ENCODE peak calls at places on chromosomes 2 and 18, in four cellular contexts. V is PC-9, X is ovary, K is breast epithelium. L is an unnamed sample.
A peak's percentile ranks its signal among the peaks of the same experiment; 100 is the strongest.

GRCh38 chr2:199875400-199875799 is 24.4 kb upstream of the FTCDNL1 start:
- DNase-seq in X (no peak), K (no peak), V (no peak), L (no peak)

GRCh38 chr2:231383701-231384435 is 11.6 kb upstream of the B3GNT7 start:
- DNase-seq in V (no peak), X (no peak), K (no peak), L (no peak)

GRCh38 chr2:55888941-55889340 is 34.6 kb downstream of the EFEMP1 start:
- DNase-seq in V (no peak), K (no peak), X (no peak), L (no peak)

GRCh38 chr2:120204945-120205670 is 18.1 kb downstream of the TMEM185B start:
- DNase-seq in X (no peak), K (no peak), V (no peak), L (no peak)

GRCh38 chr18:50982086-50982801 is 14.4 kb downstream of the ELAC1 start:
- DNase-seq in K (no peak), X (no peak), V (no peak), L (no peak)

GRCh38 chr2:149329470-149330126 is 789 bp upstream of the LYPD6 start:
- DNase-seq in K (peak; percentile 42), X (peak; percentile 24), V (peak; percentile 52), L (peak; percentile 79)

GRCh38 chr2:239465017-239466001 is 64.5 kb upstream of the HDAC4 start:
- DNase-seq in K (peak; percentile 54), X (peak; percentile 23), V (no peak), L (peak; percentile 89)

GRCh38 chr2:230011617-230012016 is 57.1 kb downstream of the SLC16A14 start:
- DNase-seq in K (no peak), X (no peak), V (no peak), L (no peak)

GRCh38 chr2:229783108-229783721 is 68.9 kb upstream of the DNER start:
- DNase-seq in X (no peak), V (no peak), K (no peak), L (no peak)

GRCh38 chr2:237649541-237650454 is 22.4 kb downstream of the LRRFIP1 start:
- DNase-seq in K (no peak), X (no peak), V (no peak), L (no peak)

GRCh38 chr2:95333056-95333455 is 35.9 kb downstream of the KCNIP3 start:
- DNase-seq in V (no peak), X (no peak), K (no peak), L (no peak)

GRCh38 chr18:10659594-10659993 is 133.8 kb downstream of the NAPG start:
- DNase-seq in K (no peak), V (no peak), X (no peak), L (no peak)

GRCh38 chr2:161912154-161912553 is 161.9 kb downstream of the DPP4 start:
- DNase-seq in V (no peak), K (no peak), X (no peak), L (no peak)

GRCh38 chr2:10283106-10284062 is 19.3 kb upstream of the HPCAL1 start:
- DNase-seq in X (no peak), K (no peak), V (peak; percentile 96), L (peak; percentile 86)

GRCh38 chr18:50356036-50356945 is 18.6 kb upstream of the SKA1 start:
- DNase-seq in V (no peak), X (no peak), K (no peak), L (no peak)

DNA sequence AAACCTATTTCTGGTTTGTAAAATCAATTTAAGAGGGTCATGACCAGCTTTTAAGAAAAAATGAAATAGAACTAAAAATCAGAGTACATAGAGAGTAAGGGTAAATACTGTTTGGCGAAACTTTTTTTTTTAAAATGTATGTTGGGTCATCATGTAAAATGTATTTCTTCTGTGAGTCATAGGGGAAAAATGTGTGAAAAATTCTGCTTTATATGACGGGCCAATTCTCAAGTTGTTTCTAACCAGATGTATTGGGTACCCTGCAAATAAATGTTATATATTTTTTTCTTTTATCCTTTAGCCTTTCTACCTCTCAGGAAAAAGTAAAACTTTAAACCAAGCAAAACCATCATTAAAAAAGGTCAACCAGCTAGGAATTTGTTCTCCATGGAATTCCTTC is 13.9 kb downstream of the AFTPH start:
- DNase-seq in X (no peak), K (no peak), V (no peak), L (no peak)
- TF ChIP-seq CTCF in X (no peak), K (no peak), V (no peak), L (no peak)

GRCh38 chr18:808502-808901 is 3.5 kb downstream of the YES1 start:
- DNase-seq in X (no peak), V (no peak), K (no peak), L (no peak)
- H3K27ac ChIP-seq in X (no peak overlapping the region), V (no peak overlapping the region), K (peak overlapping the region; percentile 25), L (peak overlapping the region; percentile 25)

DNA sequence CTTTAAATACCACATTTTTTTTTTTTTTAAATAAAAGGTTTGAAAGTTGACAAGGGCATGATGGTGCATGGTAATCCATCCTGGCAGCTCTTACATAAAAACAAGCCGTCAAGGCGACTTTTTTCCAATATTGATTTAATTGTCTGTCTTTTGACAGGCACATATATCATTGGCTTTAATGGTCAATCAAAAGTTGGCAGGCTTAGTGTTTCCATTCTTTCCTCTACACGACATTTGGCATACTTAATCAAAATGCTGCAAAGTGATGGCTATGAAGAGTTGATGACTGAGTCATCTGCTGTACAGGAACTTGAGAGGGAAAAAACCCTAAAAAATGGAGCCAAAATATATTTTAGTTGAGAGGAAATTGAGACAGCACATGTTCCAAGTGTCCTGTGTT is 3.0 kb downstream of the TSHZ1 start:
- DNase-seq in X (no peak), V (no peak), K (no peak), L (no peak)
- H3K4me1 ChIP-seq in X (peaks cover 17% of the 10 kb centered on the region), V (peaks cover 28% of the 10 kb centered on the region), K (no peaks in the 10 kb centered on the region), L (no peaks in the 10 kb centered on the region)

DNA sequence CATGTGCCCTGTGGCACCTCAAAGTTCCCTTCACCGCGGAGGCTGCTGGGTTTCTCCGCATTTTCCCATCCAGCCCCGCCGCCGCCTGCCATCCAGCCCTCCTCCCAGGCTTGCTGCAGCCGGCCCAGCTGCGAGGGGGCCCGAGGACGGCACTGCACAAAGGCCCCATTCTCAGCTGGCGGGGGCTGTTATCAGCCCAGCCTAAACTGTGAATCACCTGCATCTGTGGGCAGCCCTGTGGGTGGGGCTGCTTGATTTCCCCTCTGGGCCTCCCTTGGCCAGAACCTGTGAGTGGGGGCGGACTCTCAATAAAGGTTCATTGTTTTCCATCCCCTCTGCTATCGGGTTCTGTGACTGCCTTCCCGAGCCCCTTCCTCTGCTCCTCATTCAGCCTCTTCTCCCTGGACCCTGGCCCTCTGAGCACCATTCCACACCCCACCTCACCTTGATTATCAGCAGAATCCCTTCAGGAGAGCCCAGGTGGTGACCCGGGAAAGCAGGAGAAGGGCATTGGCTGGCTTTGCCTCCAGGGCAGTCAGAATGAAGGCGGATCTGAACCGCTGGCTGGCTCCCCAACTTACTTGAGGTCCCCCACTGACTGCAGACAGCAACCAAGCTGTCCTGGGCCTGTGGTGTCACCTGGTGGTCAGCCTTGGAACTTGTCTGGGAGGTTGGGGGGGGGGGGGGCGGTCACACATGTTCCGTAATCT is 204.5 kb downstream of the ZFP36L2 start:
- DNase-seq in K (no peak), X (no peak), V (peak; percentile 48), L (peak; percentile 27)
- TF ChIP-seq CTCF in K (peak; percentile 14), X (no peak), V (peak; percentile 66), L (no peak)

GRCh38 chr2:121351521-121352318 is 66.7 kb upstream of the TFCP2L1 start:
- DNase-seq in X (no peak), K (no peak), V (no peak), L (no peak)

GRCh38 chr2:121359170-121359569 is 74.2 kb upstream of the TFCP2L1 start:
- DNase-seq in V (no peak), K (no peak), X (no peak), L (no peak)

GRCh38 chr2:121356058-121356640 is 71.1 kb upstream of the TFCP2L1 start:
- DNase-seq in X (no peak), V (peak; percentile 72), K (peak; percentile 53), L (no peak)

GRCh38 chr2:121358291-121358690 is 73.3 kb upstream of the TFCP2L1 start:
- DNase-seq in V (no peak), K (no peak), X (no peak), L (no peak)

DNA sequence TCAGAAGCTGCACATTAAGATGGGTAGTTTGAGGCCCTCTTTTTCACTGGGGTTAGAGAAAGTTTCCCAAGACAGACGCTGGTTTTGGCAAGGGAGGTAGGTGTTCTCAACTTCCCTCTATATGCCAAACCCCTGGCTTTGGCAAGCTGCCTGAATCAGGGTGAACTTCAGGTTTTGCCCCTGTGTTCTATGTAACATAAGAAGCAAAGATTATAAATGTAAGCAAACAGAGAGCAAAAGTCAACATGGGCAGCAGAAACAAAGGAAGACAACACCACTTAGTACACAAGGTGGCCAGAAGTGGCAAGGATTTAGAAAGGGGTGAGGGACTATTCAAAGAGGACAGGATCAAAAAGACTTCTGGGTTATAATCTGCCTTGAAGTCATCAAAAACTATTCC is 70.5 kb upstream of the TFCP2L1 start:
- DNase-seq in X (no peak), K (peak; percentile 35), V (no peak), L (no peak)
- H3K27ac ChIP-seq in X (no peak overlapping the region), K (peak overlapping the region; percentile 65), V (no peak overlapping the region), L (no peak overlapping the region)

L was measured in left lung.